ENCODE peak calls at places on chromosomes 12 and 14, in eight cellular contexts. K, V, G, I, R, A, X and Q are unnamed samples.
A peak's percentile ranks its signal among the peaks of the same experiment; 100 is the strongest.

GRCh38 chr12:94187351-94187750 is 39.0 kb downstream of the PLXNC1 start:
- DNase-seq in I (no peak), X (no peak), G (no peak), R (no peak), A (no peak), K (peak; percentile 37), V (no peak), Q (no peak)

GRCh38 chr12:3613641-3614180 is 122.7 kb downstream of the PRMT8 start:
- DNase-seq in A (no peak), V (no peak), I (no peak), X (no peak), G (no peak), R (no peak), K (no peak), Q (no peak)

GRCh38 chr12:105204127-105204526 is 31.8 kb downstream of the APPL2 start:
- DNase-seq in X (no peak), I (no peak), K (no peak), R (no peak), G (no peak), A (no peak), V (no peak), Q (no peak)

GRCh38 chr14:104818714-104819161 is 17.8 kb downstream of the ZBTB42 start:
- DNase-seq in I (no peak), K (no peak), A (no peak), V (no peak), X (no peak), R (no peak), G (no peak), Q (no peak)

GRCh38 chr12:56629459-56630179 is 507 bp downstream of the BAZ2A start:
- DNase-seq in R (peak; percentile 46), A (peak; percentile 44), I (peak; percentile 57), K (peak; percentile 55), G (peak; percentile 50), V (peak; percentile 12), X (peak; percentile 32), Q (peak; percentile 31)

GRCh38 chr14:65239897-65240296 is 137.6 kb upstream of the MAX start:
- DNase-seq in A (no peak), K (no peak), X (no peak), V (no peak), I (no peak), R (no peak), G (no peak), Q (no peak)

GRCh38 chr12:114096461-114096860 is 130.3 kb upstream of the RBM19 start:
- DNase-seq in V (no peak), R (no peak), I (no peak), X (no peak), G (no peak), K (no peak), A (no peak), Q (no peak)

GRCh38 chr14:102226356-102227125 is 78.4 kb downstream of the MOK start:
- DNase-seq in K (no peak), G (no peak), R (no peak), A (no peak), I (no peak), X (no peak), V (no peak), Q (no peak)

GRCh38 chr12:101277443-101277842 is 2.5 kb upstream of the UTP20 start:
- DNase-seq in A (no peak), V (no peak), K (no peak), I (no peak), R (no peak), G (no peak), X (no peak), Q (peak; percentile 9)

GRCh38 chr12:6430124-6430989 is 14.4 kb upstream of the CD27 start:
- DNase-seq in X (peak; percentile 99), R (no peak), V (peak; percentile 90), A (no peak), G (no peak), K (peak; percentile 97), I (no peak), Q (peak; percentile 99)

GRCh38 chr12:52926596-52927241 is 21.8 kb upstream of the KRT8 start:
- DNase-seq in K (no peak), V (no peak), A (no peak), R (no peak), G (no peak), X (no peak), I (no peak), Q (no peak)

GRCh38 chr12:124916370-124917134 is 2.1 kb upstream of the UBC start:
- DNase-seq in X (peak; percentile 92), V (peak; percentile 92), K (peak; percentile 96), A (peak; percentile 53), R (no peak), I (no peak), G (no peak), Q (peak; percentile 92)

GRCh38 chr14:82757775-82758174 is 1224.1 kb upstream of the SEL1L start:
- DNase-seq in K (no peak), G (no peak), R (no peak), A (no peak), X (no peak), V (no peak), I (no peak), Q (no peak)

GRCh38 chr14:105527381-105528196 is 1.2 kb downstream of the TMEM121 start:
- DNase-seq in R (no peak), I (peak; percentile 29), G (no peak), A (no peak), K (no peak), V (no peak), X (no peak), Q (no peak)

GRCh38 chr12:108599948-108600701 is 2.2 kb upstream of the TMEM119 start:
- DNase-seq in I (peak; percentile 33), G (no peak), K (no peak), A (no peak), R (no peak), X (no peak), V (no peak), Q (no peak)

GRCh38 chr14:75995372-75996041 is 9.9 kb downstream of the IFT43 start:
- DNase-seq in V (no peak), K (no peak), R (no peak), G (no peak), X (peak; percentile 90), A (no peak), I (no peak), Q (no peak)

GRCh38 chr14:80215081-80215480 is 3.8 kb upstream of the DIO2 start:
- DNase-seq in K (peak; percentile 34), R (no peak), X (no peak), I (no peak), V (no peak), G (no peak), A (no peak), Q (no peak)

GRCh38 chr14:76101980-76102379 is 49.7 kb upstream of the GPATCH2L start:
- DNase-seq in K (no peak), R (no peak), V (no peak), I (no peak), X (no peak), G (no peak), A (no peak), Q (no peak)

GRCh38 chr12:39272934-39273770 is 169.8 kb downstream of the KIF21A start:
- DNase-seq in K (peak; percentile 74), A (peak; percentile 39), X (peak; percentile 54), I (peak; percentile 48), V (peak; percentile 35), G (peak; percentile 13), R (no peak), Q (peak; percentile 67)

GRCh38 chr12:57433370-57433769 is 1.2 kb upstream of the INHBC start:
- DNase-seq in I (no peak), A (no peak), R (no peak), X (no peak), G (no peak), V (no peak), K (no peak), Q (no peak)

GRCh38 chr14:100634026-100634425 is 46.8 kb upstream of the BEGAIN start:
- DNase-seq in A (no peak), R (no peak), K (no peak), I (no peak), X (no peak), V (no peak), G (no peak), Q (no peak)

GRCh38 chr14:23361320-23361719 is 3.7 kb downstream of the EFS start:
- DNase-seq in R (no peak), X (peak; percentile 36), A (no peak), K (peak; percentile 57), V (peak; percentile 37), G (no peak), I (no peak), Q (no peak)

GRCh38 chr14:21024668-21025373 is at the start of gene NDRG2:
- DNase-seq in R (peak; percentile 64), K (peak; percentile 62), G (peak; percentile 79), A (peak; percentile 76), I (peak; percentile 82), V (no peak), X (peak; percentile 63), Q (peak; percentile 19)

GRCh38 chr14:76844223-76844622 is 18.0 kb downstream of the LRRC74A start:
- DNase-seq in R (no peak), G (no peak), X (peak; percentile 85), V (no peak), I (peak; percentile 48), A (peak; percentile 75), K (no peak), Q (peak; percentile 57)

GRCh38 chr12:110661337-110661972 is 27.5 kb downstream of the HVCN1 start:
- DNase-seq in R (peak; percentile 73), X (no peak), K (no peak), V (no peak), I (no peak), A (peak; percentile 46), G (no peak), Q (no peak)

GRCh38 chr12:43345023-43345422 is 207.0 kb downstream of the ADAMTS20 start:
- DNase-seq in R (no peak), A (no peak), I (no peak), X (no peak), G (no peak), K (no peak), V (no peak), Q (no peak)

GRCh38 chr12:50314629-50315312 is 31.5 kb upstream of the LIMA1 start:
- DNase-seq in R (no peak), V (no peak), X (peak; percentile 81), K (peak; percentile 83), I (peak; percentile 59), G (peak; percentile 39), A (no peak), Q (peak; percentile 39)

GRCh38 chr14:95044463-95045254 is 112.7 kb downstream of the DICER1 start:
- DNase-seq in R (no peak), V (no peak), K (no peak), G (no peak), A (no peak), I (no peak), X (no peak), Q (no peak)

GRCh38 chr14:65412881-65413738 is 580 bp downstream of the FUT8 start:
- DNase-seq in K (peak; percentile 90), R (no peak), A (peak; percentile 70), X (peak; percentile 32), I (peak; percentile 70), V (peak; percentile 68), G (no peak), Q (peak; percentile 64)

GRCh38 chr14:90849787-90850444 is 33.7 kb upstream of the TTC7B start:
- DNase-seq in R (no peak), K (no peak), X (no peak), G (no peak), V (no peak), A (no peak), I (no peak), Q (no peak)

GRCh38 chr14:67240168-67240932 is 885 bp upstream of the PALS1 start:
- DNase-seq in A (peak; percentile 36), V (peak; percentile 53), K (peak; percentile 70), I (peak; percentile 65), G (peak; percentile 19), X (peak; percentile 32), R (peak; percentile 25), Q (peak; percentile 56)

GRCh38 chr14:91858536-91859275 is 8.6 kb downstream of the TC2N start:
- DNase-seq in G (no peak), V (no peak), I (no peak), K (peak; percentile 68), A (no peak), R (no peak), X (peak; percentile 52), Q (peak; percentile 53)

GRCh38 chr12:105109465-105110212 is 2.1 kb downstream of the WASHC4 start:
- DNase-seq in A (peak; percentile 12), I (no peak), K (peak; percentile 14), R (peak; percentile 22), X (peak; percentile 24), V (no peak), G (no peak), Q (peak; percentile 42)